ENCODE peak calls at places on chromosomes 3 and 15, in ten cellular contexts. C, O, T, L, A, K, I, P, Y and X are unnamed samples.

GRCh38 chr3:122572940-122573412 is 4.5 kb upstream of the PARP15 start:
- DNase-seq in C (no peak), O (no peak), T (peak), L (peak), A (peak), K (no peak), I (peak), P (peak), Y (peak), X (peak)

GRCh38 chr3:161484226-161484625 is 12.4 kb upstream of the OTOL1 start:
- DNase-seq in C (no peak), O (no peak), T (no peak), L (no peak), A (no peak), K (no peak), I (no peak), P (no peak), Y (no peak), X (no peak)

GRCh38 chr3:177126015-177126773 is 71.1 kb downstream of the TBL1XR1 start:
- DNase-seq in C (no peak), O (no peak), T (no peak), L (peak), A (peak), K (peak), I (no peak), P (peak), Y (peak), X (peak)

GRCh38 chr3:34284959-34285358 is 486.5 kb downstream of the PDCD6IP start:
- DNase-seq in C (no peak), O (no peak), T (no peak), L (no peak), A (no peak), K (no peak), I (no peak), P (no peak), Y (no peak), X (no peak)

GRCh38 chr3:150268426-150269321 is 139.4 kb upstream of the TSC22D2 start:
- DNase-seq in C (no peak), O (no peak), T (peak), L (peak), A (peak), K (no peak), I (no peak), P (peak), Y (no peak), X (no peak)

GRCh38 chr3:181855825-181856224 is 144.1 kb downstream of the SOX2 start:
- DNase-seq in C (no peak), O (no peak), T (no peak), L (no peak), A (no peak), K (no peak), I (no peak), P (no peak), Y (no peak), X (no peak)

GRCh38 chr3:38397320-38397719 is 50.7 kb downstream of the XYLB start:
- DNase-seq in C (no peak), O (no peak), T (peak), L (peak), A (peak), K (peak), I (no peak), P (peak), Y (peak), X (peak)

GRCh38 chr3:121482651-121483050 is 63.1 kb downstream of the POLQ start:
- DNase-seq in C (no peak), O (no peak), T (no peak), L (peak), A (peak), K (peak), I (no peak), P (peak), Y (peak), X (peak)

GRCh38 chr3:16148783-16149182 is 25.7 kb upstream of the GALNT15 start:
- DNase-seq in C (peak), O (no peak), T (no peak), L (peak), A (no peak), K (peak), I (no peak), P (peak), Y (peak), X (peak)

GRCh38 chr3:58183221-58183620 is 27.6 kb downstream of the DNASE1L3 start:
- DNase-seq in C (no peak), O (no peak), T (no peak), L (no peak), A (no peak), K (no peak), I (no peak), P (no peak), Y (no peak), X (no peak)

GRCh38 chr3:56914646-56915045 is 112.9 kb upstream of the ARHGEF3 start:
- DNase-seq in C (no peak), O (no peak), T (no peak), L (no peak), A (no peak), K (no peak), I (no peak), P (no peak), Y (no peak), X (no peak)

GRCh38 chr3:56917740-56918568 is 116.2 kb upstream of the ARHGEF3 start:
- DNase-seq in C (peak), O (no peak), T (no peak), L (no peak), A (no peak), K (no peak), I (no peak), P (no peak), Y (no peak), X (no peak)

GRCh38 chr3:56917337-56917697 is 115.6 kb upstream of the ARHGEF3 start:
- DNase-seq in C (no peak), O (no peak), T (no peak), L (no peak), A (no peak), K (no peak), I (no peak), P (no peak), Y (no peak), X (no peak)

GRCh38 chr3:56916697-56917336 is 115.1 kb upstream of the ARHGEF3 start:
- DNase-seq in C (no peak), O (no peak), T (no peak), L (no peak), A (no peak), K (no peak), I (no peak), P (no peak), Y (no peak), X (no peak)

DNA sequence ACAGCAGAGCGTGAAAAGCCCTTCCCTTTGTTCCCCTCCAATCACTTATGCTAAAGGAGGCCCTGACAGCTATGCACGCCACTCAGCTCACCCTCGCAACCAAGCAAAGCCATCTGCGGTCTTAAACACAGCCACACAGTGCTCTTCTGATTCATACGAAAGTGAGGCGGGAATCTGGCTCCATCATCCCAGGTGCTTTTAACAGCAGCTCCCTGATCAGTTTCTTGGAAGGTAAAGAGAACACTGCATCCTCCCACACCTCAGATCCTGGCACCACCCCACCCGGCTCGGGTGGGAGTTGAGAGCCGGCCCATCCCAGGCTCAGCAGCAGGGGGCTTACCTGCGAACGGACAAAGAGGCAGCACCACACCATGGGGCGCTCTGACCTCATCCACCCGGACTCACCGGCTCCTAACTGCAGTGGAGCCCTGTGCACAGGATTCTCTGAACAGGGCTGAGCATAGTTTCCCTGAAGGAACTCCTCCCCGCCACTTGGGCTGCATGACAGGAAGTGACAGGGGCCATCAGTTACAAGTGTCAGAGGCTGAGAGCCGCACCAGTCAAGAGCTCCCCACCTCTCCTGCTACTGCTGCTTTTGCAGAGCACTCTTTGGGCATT is 114.3 kb upstream of the ARHGEF3 start:
- DNase-seq in C (peak), O (no peak), T (no peak), L (no peak), A (no peak), K (no peak), I (no peak), P (no peak), Y (no peak), X (no peak)
- H3K4me3 ChIP-seq in C (peak), O (peak), T (no peak), L (no peak), A (no peak), K (no peak), I (no peak), P (no peak), Y (no peak), X (no peak)

GRCh38 chr3:127123533-127123932 is 69.4 kb upstream of the PRR23E start:
- DNase-seq in C (no peak), O (no peak), T (no peak), L (no peak), A (no peak), K (no peak), I (no peak), P (no peak), Y (no peak), X (no peak)

GRCh38 chr3:127121850-127122249 is 71.1 kb upstream of the PRR23E start:
- DNase-seq in C (no peak), O (no peak), T (no peak), L (no peak), A (no peak), K (no peak), I (no peak), P (no peak), Y (no peak), X (no peak)

GRCh38 chr3:127121221-127121647 is 71.7 kb upstream of the PRR23E start:
- DNase-seq in C (no peak), O (no peak), T (no peak), L (no peak), A (no peak), K (no peak), I (no peak), P (no peak), Y (no peak), X (no peak)

GRCh38 chr3:127124135-127124534 is 68.8 kb upstream of the PRR23E start:
- DNase-seq in C (no peak), O (no peak), T (no peak), L (peak), A (no peak), K (no peak), I (no peak), P (peak), Y (peak), X (peak)
- TF ChIP-seq CTCF in C (no peak), O (no peak), T (no peak), L (peak), A (no peak), K (no peak), I (no peak), P (no peak), Y (peak), X (no peak)

DNA sequence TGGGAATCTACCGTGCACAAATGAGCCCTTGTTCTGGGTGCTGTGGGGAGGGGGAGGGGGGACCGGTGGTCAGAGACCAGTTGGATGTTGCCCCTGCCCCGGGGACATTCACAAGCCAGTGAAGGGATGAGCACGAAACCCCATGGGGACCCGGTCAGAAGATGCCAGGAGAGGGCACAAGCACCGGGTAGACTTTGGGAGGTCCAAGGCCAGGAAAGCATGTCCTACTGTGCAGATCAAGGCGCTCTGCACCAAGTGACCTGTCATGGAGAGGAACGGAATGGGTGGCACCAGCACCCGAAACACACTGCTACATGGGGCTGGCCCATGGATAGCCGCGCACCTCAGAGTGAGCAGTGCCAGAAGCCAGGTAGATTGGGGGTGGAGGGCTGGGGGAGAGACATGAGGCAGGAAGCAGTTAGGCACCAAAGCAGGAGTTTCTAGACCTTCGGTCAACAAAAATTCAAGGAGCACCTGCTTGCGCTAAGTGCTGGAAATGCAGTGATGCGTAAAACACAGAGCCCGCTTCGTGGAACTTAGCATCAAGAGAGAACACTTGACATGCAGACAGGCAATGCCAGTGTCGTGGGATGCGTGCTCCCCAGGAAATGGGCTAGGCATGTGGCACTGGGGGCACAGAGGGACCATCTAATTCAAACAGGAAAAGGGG is 99.1 kb downstream of the CPN2 start:
- DNase-seq in C (no peak), O (no peak), T (no peak), L (no peak), A (no peak), K (no peak), I (no peak), P (no peak), Y (no peak), X (no peak)
- H3K4me3 ChIP-seq in C (no peak), O (no peak), T (no peak), L (no peak), A (no peak), K (no peak), I (no peak), P (no peak), Y (no peak), X (no peak)

GRCh38 chr15:39580630-39581500 is at the start of gene THBS1:
- DNase-seq in C (peak), O (peak), T (peak), L (peak), A (peak), K (peak), I (peak), P (peak), Y (peak), X (peak)
- TF ChIP-seq CTCF in C (no peak), O (no peak), T (no peak), L (no peak), A (no peak), K (no peak), I (peak), P (no peak), Y (no peak), X (peak)

DNA sequence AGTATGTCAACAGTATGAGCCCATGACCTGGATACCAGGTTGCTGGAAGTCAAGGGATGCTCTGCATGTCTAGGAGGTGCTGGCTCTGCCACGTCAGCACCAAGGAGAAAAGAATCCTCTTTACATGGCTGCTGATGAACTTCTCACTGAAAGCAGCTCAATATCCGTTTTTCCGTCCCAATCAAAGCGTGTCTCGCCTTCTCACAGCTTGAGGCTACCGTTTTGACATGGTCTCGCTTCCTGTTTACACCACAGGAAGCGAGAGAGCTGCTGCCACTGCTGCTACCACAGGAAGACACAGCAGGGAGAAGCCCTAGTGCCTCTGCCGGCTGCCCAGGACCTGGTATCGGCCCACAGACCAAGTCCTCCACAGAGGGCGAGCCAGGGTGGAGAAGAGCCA is 27.3 kb downstream of the STARD5 start:
- DNase-seq in C (peak), O (no peak), T (no peak), L (no peak), A (no peak), K (no peak), I (no peak), P (no peak), Y (no peak), X (no peak)
- H3K4me3 ChIP-seq in C (peak), O (peak), T (no peak), L (no peak), A (no peak), K (no peak), I (no peak), P (no peak), Y (no peak), X (no peak)